ENCODE peak calls at places on chromosomes 3 and 15, in four cellular contexts. One of them, this sample, is unnamed. For H3K9me3, the result is how much of the 10 kb centered on the place peaks cover.

GRCh38 chr15:68012911-68013310 is 41.2 kb upstream of the PIAS1 start:
- DNase-seq in HepG2: no peak
- DNase-seq in GM12878: no peak
- DNase-seq in H1: no peak
- DNase-seq in this sample: no peak

GRCh38 chr3:46091046-46091445 is 63.8 kb upstream of the XCR1 start:
- DNase-seq in HepG2: no peak
- DNase-seq in GM12878: no peak
- DNase-seq in H1: no peak
- DNase-seq in this sample: no peak

GRCh38 chr3:189966843-189967242 is 153.9 kb downstream of the P3H2 start:
- DNase-seq in HepG2: no peak
- DNase-seq in GM12878: no peak
- DNase-seq in H1: no peak
- DNase-seq in this sample: no peak

GRCh38 chr3:193826126-193826795 is 233.3 kb downstream of the OPA1 start:
- DNase-seq in HepG2: no peak
- DNase-seq in GM12878: no peak
- DNase-seq in H1: no peak
- DNase-seq in this sample: no peak

GRCh38 chr3:124409650-124410275 is 320.5 kb upstream of the UMPS start:
- DNase-seq in HepG2: no peak
- DNase-seq in GM12878: no peak
- DNase-seq in H1: no peak
- DNase-seq in this sample: no peak

GRCh38 chr15:33142708-33143107 is 51.8 kb downstream of the FMN1 start:
- DNase-seq in HepG2: peak
- DNase-seq in GM12878: no peak
- DNase-seq in H1: no peak
- DNase-seq in this sample: no peak

GRCh38 chr3:12194669-12195161 is 36.0 kb upstream of the TIMP4 start:
- DNase-seq in HepG2: peak
- DNase-seq in GM12878: no peak
- DNase-seq in H1: no peak
- DNase-seq in this sample: no peak

GRCh38 chr3:4493931-4494806 is 1.0 kb downstream of the ITPR1 start:
- DNase-seq in HepG2: no peak
- DNase-seq in GM12878: no peak
- DNase-seq in H1: no peak
- DNase-seq in this sample: no peak

GRCh38 chr3:13718000-13718399 is 161.9 kb downstream of the WNT7A start:
- DNase-seq in HepG2: no peak
- DNase-seq in GM12878: no peak
- DNase-seq in H1: peak
- DNase-seq in this sample: no peak

GRCh38 chr3:196969001-196969659 is 497 bp upstream of the PIGZ start:
- DNase-seq in HepG2: no peak
- DNase-seq in GM12878: no peak
- DNase-seq in H1: no peak
- DNase-seq in this sample: no peak

GRCh38 chr3:43394071-43394501 is 107.7 kb downstream of the SNRK start:
- DNase-seq in HepG2: no peak
- DNase-seq in GM12878: no peak
- DNase-seq in H1: no peak
- DNase-seq in this sample: no peak

GRCh38 chr3:40262331-40262730 is 47.2 kb upstream of the EIF1B start:
- DNase-seq in HepG2: no peak
- DNase-seq in GM12878: no peak
- DNase-seq in H1: no peak
- DNase-seq in this sample: no peak

GRCh38 chr3:126154391-126155279 is 25.8 kb downstream of the ALDH1L1 start:
- DNase-seq in HepG2: no peak
- DNase-seq in GM12878: no peak
- DNase-seq in H1: peak
- DNase-seq in this sample: no peak

GRCh38 chr3:169607909-169608308 is 55.6 kb downstream of the MECOM start:
- DNase-seq in HepG2: no peak
- DNase-seq in GM12878: no peak
- DNase-seq in H1: no peak
- DNase-seq in this sample: no peak

GRCh38 chr3:8579943-8580342 is 64.7 kb downstream of the SSUH2 start:
- DNase-seq in HepG2: no peak
- DNase-seq in GM12878: no peak
- DNase-seq in H1: no peak
- DNase-seq in this sample: no peak

GRCh38 chr15:90660195-90660995 is 56.8 kb upstream of the BLM start:
- DNase-seq in HepG2: no peak
- DNase-seq in GM12878: peak
- DNase-seq in H1: no peak
- DNase-seq in this sample: no peak

GRCh38 chr3:60579734-60580133 is 671.5 kb downstream of the FHIT start:
- DNase-seq in HepG2: no peak
- DNase-seq in GM12878: no peak
- DNase-seq in H1: no peak
- DNase-seq in this sample: no peak

GRCh38 chr3:194177156-194177555 is 41.2 kb downstream of the HES1 start:
- DNase-seq in HepG2: no peak
- DNase-seq in GM12878: no peak
- DNase-seq in H1: no peak
- DNase-seq in this sample: no peak

GRCh38 chr15:95684693-95685115 is 645.8 kb upstream of the NR2F2 start:
- DNase-seq in HepG2: no peak
- DNase-seq in GM12878: no peak
- DNase-seq in H1: no peak
- DNase-seq in this sample: no peak

GRCh38 chr3:187101184-187102072 is 37.9 kb downstream of the RPL39L start:
- DNase-seq in HepG2: peak
- DNase-seq in GM12878: no peak
- DNase-seq in H1: no peak
- DNase-seq in this sample: no peak

GRCh38 chr15:87779746-87780145 is 476.8 kb downstream of the NTRK3 start:
- DNase-seq in HepG2: no peak
- DNase-seq in GM12878: no peak
- DNase-seq in H1: no peak
- DNase-seq in this sample: no peak

GRCh38 chr15:64905941-64906340 is 5.8 kb upstream of the ANKDD1A start:
- DNase-seq in HepG2: no peak
- DNase-seq in GM12878: no peak
- DNase-seq in H1: no peak
- DNase-seq in this sample: no peak

GRCh38 chr15:31839388-31839787 is 190.9 kb upstream of the CHRNA7 start:
- DNase-seq in HepG2: no peak
- DNase-seq in GM12878: no peak
- DNase-seq in H1: no peak
- DNase-seq in this sample: no peak

GRCh38 chr15:69926721-69927120 is 171.0 kb downstream of the TLE3 start:
- DNase-seq in HepG2: no peak
- DNase-seq in GM12878: no peak
- DNase-seq in H1: no peak
- DNase-seq in this sample: no peak
- H3K9me3 ChIP-seq in HepG2: under half
- H3K9me3 ChIP-seq in GM12878: under half
- H3K9me3 ChIP-seq in H1: under half
- H3K9me3 ChIP-seq in this sample: under half

DNA sequence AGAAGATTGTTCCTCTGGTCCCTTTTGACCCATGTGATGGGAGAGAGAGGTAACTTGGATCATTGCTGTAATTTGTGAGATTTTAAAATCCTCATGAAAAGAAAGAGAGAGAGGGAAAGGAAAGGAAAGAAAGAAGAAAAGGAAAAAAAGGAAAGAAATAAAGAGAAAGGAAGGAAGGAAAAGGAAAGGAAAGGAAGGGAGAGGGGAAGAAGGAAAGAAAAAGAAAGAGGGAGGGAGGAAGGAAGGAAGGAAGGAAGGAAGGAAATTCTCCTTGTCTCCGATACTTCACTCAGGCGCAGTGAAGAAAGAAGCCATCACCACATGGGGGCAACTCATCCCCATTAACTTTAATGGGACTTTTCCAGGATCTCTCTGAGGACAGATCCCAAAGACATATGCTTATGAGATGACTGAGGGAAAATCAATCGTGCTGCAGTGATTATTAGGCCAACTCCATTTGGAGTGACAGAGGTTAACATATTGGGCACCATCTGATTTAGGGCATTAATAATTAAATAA is 123.0 kb downstream of the MEGF11 start:
- DNase-seq in HepG2: no peak
- DNase-seq in GM12878: no peak
- DNase-seq in H1: no peak
- DNase-seq in this sample: no peak
- TF ChIP-seq SUZ12 in HepG2: no peak
- TF ChIP-seq SUZ12 in GM12878: no peak
- TF ChIP-seq SUZ12 in H1: no peak
- TF ChIP-seq SUZ12 in this sample: no peak

GRCh38 chr15:101438482-101439284 is 50.8 kb downstream of the PCSK6 start:
- DNase-seq in HepG2: peak
- DNase-seq in GM12878: no peak
- DNase-seq in H1: peak
- DNase-seq in this sample: no peak

GRCh38 chr15:101439920-101440319 is 49.6 kb downstream of the PCSK6 start:
- DNase-seq in HepG2: no peak
- DNase-seq in GM12878: no peak
- DNase-seq in H1: no peak
- DNase-seq in this sample: no peak

GRCh38 chr15:101437618-101438481 is 51.7 kb downstream of the PCSK6 start:
- DNase-seq in HepG2: no peak
- DNase-seq in GM12878: no peak
- DNase-seq in H1: peak
- DNase-seq in this sample: no peak

GRCh38 chr15:101440846-101441590 is 48.5 kb downstream of the PCSK6 start:
- DNase-seq in HepG2: no peak
- DNase-seq in GM12878: no peak
- DNase-seq in H1: peak
- DNase-seq in this sample: no peak

DNA sequence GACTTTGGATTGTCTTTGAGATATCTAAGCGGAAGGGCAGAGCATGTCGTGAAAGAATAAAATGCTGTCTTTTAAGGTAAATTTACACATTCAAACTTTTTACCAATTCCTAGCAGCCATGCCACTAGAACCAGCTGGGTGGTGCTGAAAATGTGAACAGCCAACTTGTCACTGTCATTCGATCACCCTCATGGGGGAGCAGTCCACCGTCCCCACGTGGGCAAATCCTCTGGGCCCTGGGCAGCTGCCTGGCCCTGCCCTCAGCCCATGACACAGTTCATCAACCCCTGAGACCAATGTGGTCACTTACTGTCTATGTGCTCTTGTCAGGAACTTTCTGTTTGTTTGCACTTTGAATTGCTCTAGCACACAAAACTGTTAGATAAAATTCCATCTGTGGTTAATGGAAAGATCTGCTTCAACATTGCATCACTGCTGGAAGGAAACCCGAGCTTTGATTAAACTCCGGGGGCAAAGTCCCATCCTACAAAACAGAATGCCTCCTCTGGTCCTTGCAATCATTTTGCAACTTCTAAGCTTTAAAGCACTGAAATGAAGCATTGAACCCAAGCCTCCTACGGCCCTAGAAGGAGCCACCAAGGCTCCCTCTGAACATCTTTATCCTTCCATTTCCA is 50.1 kb downstream of the PCSK6 start:
- DNase-seq in HepG2: peak
- DNase-seq in GM12878: no peak
- DNase-seq in H1: peak
- DNase-seq in this sample: no peak
- H3K4me3 ChIP-seq in HepG2: no peak
- H3K4me3 ChIP-seq in GM12878: no peak
- H3K4me3 ChIP-seq in H1: no peak
- H3K4me3 ChIP-seq in this sample: no peak

GRCh38 chr15:56228854-56229253 is 14.8 kb downstream of the RFX7 start:
- DNase-seq in HepG2: no peak
- DNase-seq in GM12878: no peak
- DNase-seq in H1: no peak
- DNase-seq in this sample: no peak

GRCh38 chr15:56227315-56227714 is 16.4 kb downstream of the RFX7 start:
- DNase-seq in HepG2: no peak
- DNase-seq in GM12878: no peak
- DNase-seq in H1: no peak
- DNase-seq in this sample: no peak

GRCh38 chr15:56225520-56225919 is 18.2 kb downstream of the RFX7 start:
- DNase-seq in HepG2: no peak
- DNase-seq in GM12878: no peak
- DNase-seq in H1: no peak
- DNase-seq in this sample: no peak

GRCh38 chr15:56227780-56228179 is 15.9 kb downstream of the RFX7 start:
- DNase-seq in HepG2: no peak
- DNase-seq in GM12878: no peak
- DNase-seq in H1: no peak
- DNase-seq in this sample: no peak

GRCh38 chr15:56228352-56228751 is 15.3 kb downstream of the RFX7 start:
- DNase-seq in HepG2: no peak
- DNase-seq in GM12878: no peak
- DNase-seq in H1: no peak
- DNase-seq in this sample: no peak
- H3K9me3 ChIP-seq in HepG2: under half
- H3K9me3 ChIP-seq in GM12878: under half
- H3K9me3 ChIP-seq in H1: under half
- H3K9me3 ChIP-seq in this sample: half or more